ENCODE peak calls at places on chromosomes 7 and 10, in ten cellular contexts. O is heart left ventricle, P is A549, V is thyroid gland, Y is tibial nerve, C is body of pancreas, B is NB4, X is ovary, G is HCT116, L is spleen. K is an unnamed sample.

GRCh38 chr10:60148266-60148840 is 241.3 kb downstream of the ANK3 start:
- DNase-seq in V (peak), X (no peak), O (no peak), P (peak), B (no peak), L (no peak), C (peak), Y (no peak), G (no peak), K (no peak)

GRCh38 chr7:69192134-69192533 is 406.1 kb upstream of the AUTS2 start:
- DNase-seq in Y (no peak), G (no peak), B (no peak), V (no peak), X (no peak), L (no peak), P (no peak), O (no peak), C (no peak), K (no peak)

GRCh38 chr10:74738052-74738451 is 88.3 kb upstream of the KAT6B start:
- DNase-seq in O (no peak), P (no peak), Y (no peak), C (no peak), V (no peak), G (no peak), B (peak), L (no peak), X (no peak), K (peak)

GRCh38 chr7:132234751-132235150 is 341.5 kb downstream of the PLXNA4 start:
- DNase-seq in L (peak), O (no peak), C (no peak), Y (no peak), X (no peak), P (no peak), V (no peak), B (no peak), G (no peak), K (no peak)

GRCh38 chr10:71623098-71623985 is 96.2 kb downstream of the C10orf105 start:
- DNase-seq in B (peak), V (peak), L (no peak), C (no peak), X (no peak), O (no peak), G (no peak), Y (peak), P (peak), K (peak)

GRCh38 chr7:87231715-87232114 is 12.2 kb upstream of the TMEM243 start:
- DNase-seq in L (no peak), G (no peak), C (no peak), V (peak), Y (peak), O (no peak), B (no peak), X (no peak), P (no peak), K (no peak)

GRCh38 chr7:757741-758163 is 30.7 kb upstream of the PRKAR1B start:
- DNase-seq in P (no peak), B (no peak), O (no peak), C (no peak), L (peak), X (no peak), Y (no peak), V (no peak), G (no peak), K (no peak)

GRCh38 chr10:103910442-103911000 is 7.5 kb downstream of the STN1 start:
- DNase-seq in X (no peak), C (no peak), G (no peak), P (peak), V (no peak), L (no peak), Y (no peak), B (no peak), O (no peak), K (no peak)

GRCh38 chr10:1057106-1057657 is 997 bp downstream of the WDR37 start:
- DNase-seq in C (no peak), L (no peak), P (no peak), G (no peak), B (peak), V (no peak), Y (no peak), X (no peak), O (no peak), K (peak)

GRCh38 chr7:134741901-134742635 is 37.4 kb upstream of the CALD1 start:
- DNase-seq in Y (no peak), L (no peak), C (no peak), P (no peak), G (no peak), B (no peak), X (peak), V (no peak), O (peak), K (no peak)

GRCh38 chr10:44980309-44981171 is 1.9 kb upstream of the DEPP1 start:
- DNase-seq in O (no peak), C (peak), B (no peak), Y (no peak), X (peak), V (no peak), G (no peak), P (no peak), L (peak), K (no peak)

DNA sequence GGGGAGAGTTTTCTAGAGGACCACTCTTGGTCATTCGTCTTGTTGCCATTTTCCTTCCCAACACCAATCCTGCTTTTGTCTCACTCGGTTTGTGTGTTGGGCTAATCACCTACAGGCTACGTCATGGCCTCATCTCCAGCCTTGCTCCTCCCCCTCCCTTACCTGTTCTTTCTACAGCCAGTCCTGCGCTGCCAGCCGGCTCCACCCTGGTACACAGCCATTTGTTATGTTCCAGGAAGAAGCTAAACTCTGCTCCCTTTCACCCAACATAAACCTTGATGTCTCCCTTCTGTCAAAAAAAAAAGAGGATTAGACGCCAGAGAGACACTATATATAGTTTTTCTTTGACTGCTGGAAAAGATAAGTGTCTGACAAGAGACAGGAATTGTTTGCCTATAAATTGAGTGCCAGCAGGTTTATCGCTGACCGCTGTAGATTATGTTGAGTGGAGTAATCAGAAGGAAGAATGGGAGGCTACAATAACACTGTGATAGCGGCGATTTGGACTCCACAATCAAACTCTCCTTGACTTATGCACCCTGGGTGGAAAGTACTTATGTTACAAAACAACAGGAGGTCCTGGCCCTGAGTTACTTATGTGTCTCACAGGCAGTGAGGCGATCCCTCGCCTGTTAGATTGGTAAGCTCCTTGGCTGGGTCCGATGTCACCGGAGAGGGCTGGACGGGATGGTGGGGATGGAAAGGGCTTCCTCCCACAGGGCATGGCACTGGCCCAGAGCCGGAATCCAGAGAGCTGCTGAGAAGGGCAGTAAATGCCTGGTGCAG is 171.3 kb upstream of the BMPER start:
- DNase-seq in G (no peak), V (no peak), X (no peak), B (no peak), O (no peak), L (peak), C (peak), P (no peak), Y (no peak), K (no peak)
- TF ChIP-seq POLR2A in G (no peak), V (no peak), X (no peak), B (no peak), O (no peak), L (no peak), C (no peak), P (no peak), Y (no peak), K (no peak)

DNA sequence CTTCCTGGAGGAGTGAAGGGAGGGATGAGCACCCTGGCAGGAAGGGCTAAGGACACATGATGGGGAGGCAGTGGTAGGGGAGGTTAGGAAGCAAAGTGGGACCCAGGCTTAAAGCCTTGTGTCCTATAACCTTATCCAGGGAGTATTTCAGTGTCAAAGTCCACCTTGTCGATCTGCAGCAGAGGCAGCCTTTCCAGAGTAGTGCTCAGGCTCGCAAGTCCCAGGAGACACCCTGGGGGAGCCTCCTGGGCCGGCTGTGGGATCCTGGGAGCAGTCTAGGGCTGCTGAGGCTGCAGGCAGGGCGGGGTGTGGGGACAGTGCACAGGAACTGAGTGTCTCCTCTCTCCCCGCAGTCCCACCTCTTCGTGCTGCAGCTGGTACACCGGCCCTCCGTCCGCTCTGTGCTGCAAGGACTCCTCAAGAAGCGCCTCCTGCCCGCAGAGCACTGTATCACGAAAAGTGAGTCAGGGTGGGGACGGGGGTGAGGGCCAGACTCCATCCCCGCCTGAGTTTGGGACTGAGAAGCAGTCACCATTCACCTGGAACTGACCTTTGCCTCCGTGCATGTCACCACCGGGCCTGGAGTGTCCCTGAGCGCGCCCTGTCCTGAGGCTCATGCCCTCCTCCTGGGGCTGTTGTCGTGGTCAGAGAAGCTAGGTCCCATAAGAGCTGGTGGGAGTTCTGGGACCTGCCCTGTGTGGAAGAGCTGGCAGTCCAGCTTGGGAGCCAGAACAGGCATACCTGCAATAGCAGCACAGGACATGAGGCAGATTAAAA is 45.3 kb upstream of the PPIF start:
- DNase-seq in V (no peak), C (no peak), G (no peak), Y (no peak), L (no peak), O (no peak), B (no peak), X (no peak), P (no peak), K (no peak)
- TF ChIP-seq POLR2A in V (no peak), C (no peak), G (no peak), Y (no peak), L (no peak), O (no peak), B (no peak), X (no peak), P (no peak), K (no peak)

DNA sequence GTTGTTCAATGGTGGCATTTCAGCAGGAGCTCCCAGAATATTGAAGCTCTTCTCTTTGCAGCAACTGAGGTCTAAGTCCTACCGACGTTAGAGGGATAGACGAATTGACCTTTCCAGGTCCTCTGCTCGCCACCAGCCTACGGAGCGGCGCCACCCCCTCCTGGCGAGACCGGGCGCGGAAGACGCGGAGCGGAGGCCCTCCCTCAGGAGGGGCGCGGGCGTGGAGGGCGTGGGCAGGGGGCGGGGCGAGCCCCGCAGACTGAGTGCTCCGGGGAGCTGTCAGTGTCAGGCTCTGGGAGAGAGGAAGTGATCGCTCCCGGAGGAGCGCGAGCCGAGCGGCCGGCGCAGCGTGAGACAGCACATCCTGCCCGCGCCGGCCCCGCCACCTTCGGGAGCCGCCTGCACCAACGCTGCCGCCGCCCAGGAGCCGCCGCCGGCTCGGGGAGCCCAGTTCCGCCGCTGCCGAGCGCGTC is at the start of gene DYNC1I1:
- DNase-seq in C (peak), L (peak), G (no peak), Y (peak), P (peak), X (peak), V (peak), O (peak), B (peak), K (peak)
- TF ChIP-seq POLR2A in C (peak), L (no peak), G (no peak), Y (no peak), P (no peak), X (no peak), V (no peak), O (peak), B (no peak), K (no peak)

DNA sequence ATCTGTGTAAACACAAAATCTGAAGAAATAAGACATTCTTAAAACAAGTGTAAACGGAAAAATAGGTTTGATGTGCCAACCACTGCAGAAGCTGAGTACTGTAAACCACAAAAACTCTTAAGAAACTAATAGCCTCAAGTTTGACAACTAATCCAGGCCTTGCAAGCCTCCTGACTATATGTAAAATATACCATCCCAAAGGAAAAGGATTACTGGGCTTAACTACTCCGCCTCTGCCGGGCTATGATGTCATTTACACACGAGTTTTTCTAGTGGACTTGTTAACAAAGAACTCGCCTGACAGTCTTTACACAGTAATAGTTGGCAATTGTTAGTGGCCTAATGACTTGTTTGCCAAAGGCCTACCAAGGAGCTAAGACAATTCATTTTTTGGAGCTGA is 2.1 kb downstream of the KIF5B start:
- DNase-seq in G (no peak), P (peak), B (peak), X (no peak), L (no peak), C (peak), Y (peak), O (no peak), V (no peak), K (peak)
- TF ChIP-seq POLR2A in G (no peak), P (no peak), B (no peak), X (no peak), L (no peak), C (no peak), Y (no peak), O (no peak), V (no peak), K (no peak)

DNA sequence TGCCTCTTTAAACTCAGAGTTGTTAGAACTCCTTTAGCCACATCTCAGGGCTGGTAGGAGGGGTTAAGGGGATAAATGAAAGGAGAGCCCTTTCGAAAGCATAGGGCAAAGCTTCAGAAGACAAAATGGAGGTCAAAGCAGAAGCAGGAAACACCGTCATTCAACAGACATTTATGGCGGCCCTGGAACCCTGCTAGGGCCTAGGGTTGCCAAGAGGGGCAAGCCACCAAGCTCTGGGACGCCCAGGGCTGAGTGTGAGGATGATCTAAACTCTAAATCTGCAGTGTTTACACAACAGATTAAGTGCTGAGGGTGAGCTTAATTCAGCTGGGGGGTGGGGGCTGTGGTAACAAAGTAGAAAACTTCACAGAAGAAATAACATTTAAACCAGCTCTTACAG is 79.0 kb upstream of the NFE2L3 start:
- DNase-seq in B (no peak), G (no peak), L (no peak), V (no peak), C (no peak), O (no peak), P (no peak), X (no peak), Y (no peak), K (no peak)
- TF ChIP-seq POLR2A in B (no peak), G (no peak), L (no peak), V (no peak), C (no peak), O (no peak), P (no peak), X (no peak), Y (no peak), K (no peak)

GRCh38 chr10:32056136-32057040 is at the start of gene KIF5B:
- DNase-seq in O (peak), V (peak), C (peak), X (peak), P (peak), B (peak), L (peak), Y (peak), G (peak), K (peak)

GRCh38 chr10:32060372-32060771 is 4.1 kb upstream of the KIF5B start:
- DNase-seq in B (peak), C (no peak), G (no peak), L (no peak), X (no peak), P (no peak), Y (no peak), O (no peak), V (no peak), K (no peak)

GRCh38 chr10:32057041-32057372 is 782 bp upstream of the KIF5B start:
- DNase-seq in P (no peak), V (no peak), O (no peak), L (no peak), Y (no peak), X (peak), B (no peak), C (no peak), G (no peak), K (peak)

GRCh38 chr10:32059472-32059871 is 3.2 kb upstream of the KIF5B start:
- DNase-seq in Y (no peak), O (no peak), V (no peak), C (no peak), X (no peak), P (no peak), B (no peak), L (no peak), G (no peak), K (peak)

GRCh38 chr10:32055478-32056135 is 618 bp downstream of the KIF5B start:
- DNase-seq in L (peak), O (peak), G (no peak), V (peak), X (peak), B (peak), P (peak), C (peak), Y (peak), K (peak)
- TF ChIP-seq POLR2A in L (no peak), O (no peak), G (no peak), V (no peak), X (peak), B (no peak), P (no peak), C (no peak), Y (peak), K (no peak)